ENCODE peak calls at places on chromosomes 3 and 15, in nine cellular contexts. One of them, this sample, is unnamed.
A peak's percentile ranks its signal among the peaks of the same experiment; 100 is the strongest.

GRCh38 chr3:86056962-86057361 is 934.0 kb downstream of the VGLL3 start:
- DNase-seq in pancreas: no peak
- DNase-seq in HCT116: no peak
- DNase-seq in uterus: no peak
- DNase-seq in lower lobe of right lung: no peak
- DNase-seq in HFFc6: no peak
- DNase-seq in mammary epithelial cell: no peak
- DNase-seq in OCI-LY7: no peak
- DNase-seq in foreskin fibroblast: no peak
- DNase-seq in this sample: no peak

GRCh38 chr3:152399374-152399773 is 130.6 kb downstream of the MBNL1 start:
- DNase-seq in HCT116: no peak
- DNase-seq in HFFc6: peak; percentile 49
- DNase-seq in foreskin fibroblast: peak; percentile 56
- DNase-seq in uterus: no peak
- DNase-seq in pancreas: no peak
- DNase-seq in mammary epithelial cell: peak; percentile 73
- DNase-seq in lower lobe of right lung: no peak
- DNase-seq in OCI-LY7: no peak
- DNase-seq in this sample: peak; percentile 20

GRCh38 chr3:134677196-134677986 is 26.6 kb upstream of the KY start:
- DNase-seq in OCI-LY7: peak; percentile 23
- DNase-seq in uterus: no peak
- DNase-seq in lower lobe of right lung: peak; percentile 51
- DNase-seq in mammary epithelial cell: no peak
- DNase-seq in foreskin fibroblast: no peak
- DNase-seq in pancreas: no peak
- DNase-seq in HCT116: peak; percentile 16
- DNase-seq in HFFc6: no peak
- DNase-seq in this sample: no peak

GRCh38 chr15:68055224-68055705 is 1.1 kb downstream of the PIAS1 start:
- DNase-seq in lower lobe of right lung: no peak
- DNase-seq in OCI-LY7: peak; percentile 87
- DNase-seq in HFFc6: peak; percentile 53
- DNase-seq in mammary epithelial cell: peak; percentile 71
- DNase-seq in uterus: no peak
- DNase-seq in foreskin fibroblast: peak; percentile 34
- DNase-seq in HCT116: no peak
- DNase-seq in pancreas: peak; percentile 43
- DNase-seq in this sample: no peak

GRCh38 chr3:184952671-184953070 is 140.7 kb downstream of the VPS8 start:
- DNase-seq in pancreas: no peak
- DNase-seq in lower lobe of right lung: no peak
- DNase-seq in foreskin fibroblast: peak; percentile 50
- DNase-seq in HCT116: no peak
- DNase-seq in uterus: no peak
- DNase-seq in mammary epithelial cell: no peak
- DNase-seq in HFFc6: no peak
- DNase-seq in OCI-LY7: no peak
- DNase-seq in this sample: no peak

GRCh38 chr15:84816694-84817460 is at the start of gene ALPK3:
- DNase-seq in HCT116: no peak
- DNase-seq in pancreas: peak; percentile 71
- DNase-seq in OCI-LY7: no peak
- DNase-seq in lower lobe of right lung: peak; percentile 70
- DNase-seq in foreskin fibroblast: no peak
- DNase-seq in uterus: peak; percentile 26
- DNase-seq in mammary epithelial cell: no peak
- DNase-seq in HFFc6: no peak
- DNase-seq in this sample: no peak

GRCh38 chr3:115100172-115100571 is 46.9 kb downstream of the ZBTB20 start:
- DNase-seq in OCI-LY7: peak; percentile 53
- DNase-seq in foreskin fibroblast: peak; percentile 23
- DNase-seq in mammary epithelial cell: peak; percentile 62
- DNase-seq in HFFc6: peak; percentile 44
- DNase-seq in lower lobe of right lung: no peak
- DNase-seq in uterus: no peak
- DNase-seq in HCT116: no peak
- DNase-seq in pancreas: peak; percentile 41
- DNase-seq in this sample: peak; percentile 64

GRCh38 chr3:42502429-42503250 is at the start of gene VIPR1:
- DNase-seq in foreskin fibroblast: no peak
- DNase-seq in mammary epithelial cell: peak; percentile 80
- DNase-seq in pancreas: peak; percentile 87
- DNase-seq in HCT116: peak; percentile 73
- DNase-seq in HFFc6: no peak
- DNase-seq in OCI-LY7: peak; percentile 79
- DNase-seq in lower lobe of right lung: peak; percentile 90
- DNase-seq in uterus: peak; percentile 42
- DNase-seq in this sample: no peak

GRCh38 chr3:27486328-27486727 is 2.1 kb upstream of the SLC4A7 start:
- DNase-seq in HFFc6: no peak
- DNase-seq in pancreas: no peak
- DNase-seq in foreskin fibroblast: no peak
- DNase-seq in uterus: no peak
- DNase-seq in HCT116: no peak
- DNase-seq in OCI-LY7: no peak
- DNase-seq in mammary epithelial cell: no peak
- DNase-seq in lower lobe of right lung: no peak
- DNase-seq in this sample: no peak

GRCh38 chr3:125681146-125681545 is 85.8 kb upstream of the OSBPL11 start:
- DNase-seq in foreskin fibroblast: no peak
- DNase-seq in lower lobe of right lung: no peak
- DNase-seq in mammary epithelial cell: no peak
- DNase-seq in HFFc6: no peak
- DNase-seq in pancreas: no peak
- DNase-seq in OCI-LY7: no peak
- DNase-seq in uterus: no peak
- DNase-seq in HCT116: no peak
- DNase-seq in this sample: no peak

GRCh38 chr3:36891651-36892268 is 53.1 kb downstream of the TRANK1 start:
- DNase-seq in mammary epithelial cell: no peak
- DNase-seq in pancreas: no peak
- DNase-seq in foreskin fibroblast: no peak
- DNase-seq in OCI-LY7: peak; percentile 55
- DNase-seq in HCT116: no peak
- DNase-seq in lower lobe of right lung: no peak
- DNase-seq in HFFc6: no peak
- DNase-seq in uterus: no peak
- DNase-seq in this sample: no peak

GRCh38 chr3:129595544-129596193 is 10.8 kb downstream of the PLXND1 start:
- DNase-seq in OCI-LY7: no peak
- DNase-seq in HFFc6: no peak
- DNase-seq in HCT116: no peak
- DNase-seq in foreskin fibroblast: no peak
- DNase-seq in lower lobe of right lung: no peak
- DNase-seq in pancreas: no peak
- DNase-seq in mammary epithelial cell: no peak
- DNase-seq in uterus: no peak
- DNase-seq in this sample: no peak

GRCh38 chr3:128394033-128394432 is 72.7 kb downstream of the DNAJB8 start:
- DNase-seq in OCI-LY7: no peak
- DNase-seq in uterus: no peak
- DNase-seq in HCT116: no peak
- DNase-seq in mammary epithelial cell: no peak
- DNase-seq in lower lobe of right lung: no peak
- DNase-seq in foreskin fibroblast: no peak
- DNase-seq in pancreas: no peak
- DNase-seq in HFFc6: no peak
- DNase-seq in this sample: no peak

GRCh38 chr3:4722103-4722502 is 229.0 kb downstream of the ITPR1 start:
- DNase-seq in uterus: no peak
- DNase-seq in HCT116: peak; percentile 68
- DNase-seq in lower lobe of right lung: no peak
- DNase-seq in OCI-LY7: no peak
- DNase-seq in foreskin fibroblast: no peak
- DNase-seq in HFFc6: peak; percentile 74
- DNase-seq in pancreas: peak; percentile 75
- DNase-seq in mammary epithelial cell: peak; percentile 81
- DNase-seq in this sample: no peak

GRCh38 chr3:196968233-196969000 is at the start of gene PIGZ:
- DNase-seq in foreskin fibroblast: peak; percentile 41
- DNase-seq in OCI-LY7: peak; percentile 11
- DNase-seq in lower lobe of right lung: peak; percentile 65
- DNase-seq in HFFc6: no peak
- DNase-seq in uterus: no peak
- DNase-seq in mammary epithelial cell: peak; percentile 30
- DNase-seq in HCT116: no peak
- DNase-seq in pancreas: peak; percentile 32
- DNase-seq in this sample: peak; percentile 10

GRCh38 chr3:126500016-126500415 is 17.6 kb downstream of the UROC1 start:
- DNase-seq in mammary epithelial cell: no peak
- DNase-seq in foreskin fibroblast: no peak
- DNase-seq in HFFc6: no peak
- DNase-seq in OCI-LY7: no peak
- DNase-seq in HCT116: no peak
- DNase-seq in uterus: no peak
- DNase-seq in pancreas: no peak
- DNase-seq in lower lobe of right lung: no peak
- DNase-seq in this sample: no peak

GRCh38 chr3:43649365-43649968 is 27.7 kb upstream of the ANO10 start:
- DNase-seq in HCT116: no peak
- DNase-seq in uterus: no peak
- DNase-seq in lower lobe of right lung: no peak
- DNase-seq in pancreas: no peak
- DNase-seq in mammary epithelial cell: no peak
- DNase-seq in HFFc6: no peak
- DNase-seq in OCI-LY7: no peak
- DNase-seq in foreskin fibroblast: no peak
- DNase-seq in this sample: no peak
- TF ChIP-seq CTCF in HCT116: no peak
- TF ChIP-seq CTCF in uterus: no peak
- TF ChIP-seq CTCF in lower lobe of right lung: no peak
- TF ChIP-seq CTCF in pancreas: no peak
- TF ChIP-seq CTCF in mammary epithelial cell: no peak
- TF ChIP-seq CTCF in HFFc6: no peak
- TF ChIP-seq CTCF in OCI-LY7: no peak
- TF ChIP-seq CTCF in foreskin fibroblast: no peak
- TF ChIP-seq CTCF in this sample: no peak

DNA sequence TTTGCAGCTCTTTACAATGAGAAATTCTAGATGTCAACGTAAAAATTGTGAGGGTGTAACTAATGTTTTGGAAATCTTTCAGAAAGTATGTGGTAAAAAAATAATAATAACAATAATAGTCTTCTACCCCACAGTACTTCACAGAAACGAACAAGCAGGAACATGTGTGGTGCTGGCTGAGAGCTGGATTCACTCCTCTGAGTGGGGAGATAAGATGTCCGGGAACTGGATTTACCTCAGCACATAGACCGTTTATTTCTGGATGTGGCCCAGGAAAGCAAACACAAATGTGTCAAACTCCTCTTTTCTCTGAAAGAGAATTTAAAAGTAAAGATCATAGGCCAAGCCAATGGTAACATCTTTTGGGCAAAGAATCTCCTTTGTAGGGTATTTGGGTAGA is 103.4 kb downstream of the SLC49A4 start:
- DNase-seq in OCI-LY7: no peak
- DNase-seq in HCT116: no peak
- DNase-seq in foreskin fibroblast: no peak
- DNase-seq in uterus: no peak
- DNase-seq in mammary epithelial cell: peak; percentile 72
- DNase-seq in lower lobe of right lung: no peak
- DNase-seq in HFFc6: no peak
- DNase-seq in pancreas: no peak
- DNase-seq in this sample: no peak
- TF ChIP-seq CTCF in OCI-LY7: no peak
- TF ChIP-seq CTCF in HCT116: no peak
- TF ChIP-seq CTCF in foreskin fibroblast: no peak
- TF ChIP-seq CTCF in uterus: no peak
- TF ChIP-seq CTCF in mammary epithelial cell: no peak
- TF ChIP-seq CTCF in lower lobe of right lung: no peak
- TF ChIP-seq CTCF in HFFc6: no peak
- TF ChIP-seq CTCF in pancreas: no peak
- TF ChIP-seq CTCF in this sample: no peak

GRCh38 chr3:82496890-82497560 is 735.6 kb upstream of the GBE1 start:
- DNase-seq in pancreas: no peak
- DNase-seq in HFFc6: no peak
- DNase-seq in uterus: no peak
- DNase-seq in foreskin fibroblast: no peak
- DNase-seq in HCT116: peak; percentile 12
- DNase-seq in lower lobe of right lung: no peak
- DNase-seq in OCI-LY7: peak; percentile 31
- DNase-seq in mammary epithelial cell: peak; percentile 8
- DNase-seq in this sample: no peak
- TF ChIP-seq CTCF in pancreas: peak; percentile 8
- TF ChIP-seq CTCF in HFFc6: no peak
- TF ChIP-seq CTCF in uterus: no peak
- TF ChIP-seq CTCF in foreskin fibroblast: no peak
- TF ChIP-seq CTCF in HCT116: peak; percentile 57
- TF ChIP-seq CTCF in lower lobe of right lung: no peak
- TF ChIP-seq CTCF in OCI-LY7: peak; percentile 75
- TF ChIP-seq CTCF in mammary epithelial cell: peak; percentile 41
- TF ChIP-seq CTCF in this sample: no peak

GRCh38 chr15:100572362-100572983 is 29.5 kb downstream of the LINS1 start:
- DNase-seq in HCT116: no peak
- DNase-seq in pancreas: no peak
- DNase-seq in HFFc6: peak; percentile 6
- DNase-seq in lower lobe of right lung: no peak
- DNase-seq in mammary epithelial cell: no peak
- DNase-seq in uterus: no peak
- DNase-seq in foreskin fibroblast: no peak
- DNase-seq in OCI-LY7: peak; percentile 42
- DNase-seq in this sample: no peak
- TF ChIP-seq CTCF in HCT116: peak; percentile 9
- TF ChIP-seq CTCF in pancreas: peak; percentile 32
- TF ChIP-seq CTCF in HFFc6: peak; percentile 79
- TF ChIP-seq CTCF in lower lobe of right lung: peak; percentile 46
- TF ChIP-seq CTCF in mammary epithelial cell: peak; percentile 34
- TF ChIP-seq CTCF in uterus: peak; percentile 49
- TF ChIP-seq CTCF in foreskin fibroblast: no peak
- TF ChIP-seq CTCF in OCI-LY7: peak; percentile 82
- TF ChIP-seq CTCF in this sample: peak; percentile 27

DNA sequence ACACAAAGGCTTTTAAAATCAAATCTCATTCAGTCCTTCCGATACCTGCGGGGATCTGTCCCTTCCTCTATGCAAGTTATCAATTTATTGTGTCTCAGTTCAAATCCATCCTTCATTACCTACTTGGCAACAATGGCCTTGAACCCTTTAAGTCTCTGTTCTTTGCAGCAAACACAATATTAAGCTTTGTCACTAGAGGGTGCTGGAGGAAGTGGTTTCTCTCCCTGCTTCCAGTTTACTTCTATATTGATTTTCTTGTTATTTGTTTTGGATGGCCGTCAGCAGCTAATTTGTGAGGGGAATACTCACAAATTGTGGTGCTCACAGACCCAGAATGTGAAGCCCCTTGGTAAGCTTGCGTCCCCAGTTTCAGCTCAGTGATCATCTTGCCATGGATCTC is 278.3 kb downstream of the FGF12 start:
- DNase-seq in pancreas: no peak
- DNase-seq in HCT116: no peak
- DNase-seq in mammary epithelial cell: no peak
- DNase-seq in HFFc6: no peak
- DNase-seq in uterus: no peak
- DNase-seq in lower lobe of right lung: no peak
- DNase-seq in foreskin fibroblast: no peak
- DNase-seq in OCI-LY7: no peak
- DNase-seq in this sample: no peak
- TF ChIP-seq CTCF in pancreas: peak; percentile 25
- TF ChIP-seq CTCF in HCT116: peak; percentile 38
- TF ChIP-seq CTCF in mammary epithelial cell: peak; percentile 29
- TF ChIP-seq CTCF in HFFc6: peak; percentile 54
- TF ChIP-seq CTCF in uterus: no peak
- TF ChIP-seq CTCF in lower lobe of right lung: no peak
- TF ChIP-seq CTCF in foreskin fibroblast: peak; percentile 22
- TF ChIP-seq CTCF in OCI-LY7: peak; percentile 76
- TF ChIP-seq CTCF in this sample: no peak

This sample was measured in AG09319.